ENCODE peak calls at places on chromosomes 1 and 21, in eight cellular contexts. One of them, this sample, is unnamed.

GRCh38 chr21:39006653-39007417 is 176.4 kb downstream of the PSMG1 start:
- DNase-seq in brain pericyte: peak
- DNase-seq in activated T-helper 9 cell treated with anti-CD3 and anti-CD28 coated beads, Interleukin-2, amount 50 U/mL, for 16 hours: no peak
- DNase-seq in brain microvascular endothelial cell: no peak
- DNase-seq in H7: peak
- DNase-seq in stimulated activated CD8-positive, alpha-beta memory T cell treated with anti-CD3 and anti-CD28 coated beads, Interleukin-4, amount 100 ng/mL, for 1 hour: no peak
- DNase-seq in NCI-H510A treated with DMSO at 0.1 percent for 48 hours: no peak
- DNase-seq in CD4-positive, CD25-positive, alpha-beta regulatory T cell: no peak
- DNase-seq in this sample: peak

GRCh38 chr21:28770867-28771661 is 221.6 kb downstream of the LTN1 start:
- DNase-seq in brain pericyte: no peak
- DNase-seq in activated T-helper 9 cell treated with anti-CD3 and anti-CD28 coated beads, Interleukin-2, amount 50 U/mL, for 16 hours: no peak
- DNase-seq in brain microvascular endothelial cell: no peak
- DNase-seq in H7: no peak
- DNase-seq in stimulated activated CD8-positive, alpha-beta memory T cell treated with anti-CD3 and anti-CD28 coated beads, Interleukin-4, amount 100 ng/mL, for 1 hour: no peak
- DNase-seq in NCI-H510A treated with DMSO at 0.1 percent for 48 hours: no peak
- DNase-seq in CD4-positive, CD25-positive, alpha-beta regulatory T cell: no peak
- DNase-seq in this sample: no peak

GRCh38 chr1:85628791-85629531 is 48.4 kb downstream of the CCN1 start:
- DNase-seq in brain pericyte: peak
- DNase-seq in activated T-helper 9 cell treated with anti-CD3 and anti-CD28 coated beads, Interleukin-2, amount 50 U/mL, for 16 hours: no peak
- DNase-seq in brain microvascular endothelial cell: peak
- DNase-seq in H7: peak
- DNase-seq in stimulated activated CD8-positive, alpha-beta memory T cell treated with anti-CD3 and anti-CD28 coated beads, Interleukin-4, amount 100 ng/mL, for 1 hour: no peak
- DNase-seq in NCI-H510A treated with DMSO at 0.1 percent for 48 hours: peak
- DNase-seq in CD4-positive, CD25-positive, alpha-beta regulatory T cell: no peak
- DNase-seq in this sample: peak

GRCh38 chr1:233326995-233327937 is at the start of gene MAP3K21:
- DNase-seq in brain pericyte: no peak
- DNase-seq in activated T-helper 9 cell treated with anti-CD3 and anti-CD28 coated beads, Interleukin-2, amount 50 U/mL, for 16 hours: peak
- DNase-seq in brain microvascular endothelial cell: no peak
- DNase-seq in H7: peak
- DNase-seq in stimulated activated CD8-positive, alpha-beta memory T cell treated with anti-CD3 and anti-CD28 coated beads, Interleukin-4, amount 100 ng/mL, for 1 hour: peak
- DNase-seq in NCI-H510A treated with DMSO at 0.1 percent for 48 hours: peak
- DNase-seq in CD4-positive, CD25-positive, alpha-beta regulatory T cell: peak
- DNase-seq in this sample: no peak

GRCh38 chr1:102896286-102896685 is 212.0 kb downstream of the COL11A1 start:
- DNase-seq in brain pericyte: no peak
- DNase-seq in activated T-helper 9 cell treated with anti-CD3 and anti-CD28 coated beads, Interleukin-2, amount 50 U/mL, for 16 hours: no peak
- DNase-seq in brain microvascular endothelial cell: no peak
- DNase-seq in H7: no peak
- DNase-seq in stimulated activated CD8-positive, alpha-beta memory T cell treated with anti-CD3 and anti-CD28 coated beads, Interleukin-4, amount 100 ng/mL, for 1 hour: no peak
- DNase-seq in NCI-H510A treated with DMSO at 0.1 percent for 48 hours: no peak
- DNase-seq in CD4-positive, CD25-positive, alpha-beta regulatory T cell: no peak
- DNase-seq in this sample: no peak

GRCh38 chr1:212609701-212610574 is 1.4 kb downstream of the ATF3 start:
- DNase-seq in brain pericyte: no peak
- DNase-seq in activated T-helper 9 cell treated with anti-CD3 and anti-CD28 coated beads, Interleukin-2, amount 50 U/mL, for 16 hours: no peak
- DNase-seq in brain microvascular endothelial cell: no peak
- DNase-seq in H7: no peak
- DNase-seq in stimulated activated CD8-positive, alpha-beta memory T cell treated with anti-CD3 and anti-CD28 coated beads, Interleukin-4, amount 100 ng/mL, for 1 hour: no peak
- DNase-seq in NCI-H510A treated with DMSO at 0.1 percent for 48 hours: peak
- DNase-seq in CD4-positive, CD25-positive, alpha-beta regulatory T cell: peak
- DNase-seq in this sample: no peak

GRCh38 chr1:118459871-118460270 is 274.8 kb upstream of the SPAG17 start:
- DNase-seq in brain pericyte: no peak
- DNase-seq in activated T-helper 9 cell treated with anti-CD3 and anti-CD28 coated beads, Interleukin-2, amount 50 U/mL, for 16 hours: no peak
- DNase-seq in brain microvascular endothelial cell: no peak
- DNase-seq in H7: no peak
- DNase-seq in stimulated activated CD8-positive, alpha-beta memory T cell treated with anti-CD3 and anti-CD28 coated beads, Interleukin-4, amount 100 ng/mL, for 1 hour: no peak
- DNase-seq in NCI-H510A treated with DMSO at 0.1 percent for 48 hours: no peak
- DNase-seq in CD4-positive, CD25-positive, alpha-beta regulatory T cell: no peak
- DNase-seq in this sample: no peak

GRCh38 chr1:193919827-193920226 is 733.4 kb upstream of the B3GALT2 start:
- DNase-seq in brain pericyte: no peak
- DNase-seq in activated T-helper 9 cell treated with anti-CD3 and anti-CD28 coated beads, Interleukin-2, amount 50 U/mL, for 16 hours: no peak
- DNase-seq in brain microvascular endothelial cell: peak
- DNase-seq in H7: no peak
- DNase-seq in stimulated activated CD8-positive, alpha-beta memory T cell treated with anti-CD3 and anti-CD28 coated beads, Interleukin-4, amount 100 ng/mL, for 1 hour: no peak
- DNase-seq in NCI-H510A treated with DMSO at 0.1 percent for 48 hours: no peak
- DNase-seq in CD4-positive, CD25-positive, alpha-beta regulatory T cell: no peak
- DNase-seq in this sample: no peak

GRCh38 chr21:45642122-45642813 is 1.3 kb upstream of the PCBP3 start:
- DNase-seq in brain pericyte: no peak
- DNase-seq in activated T-helper 9 cell treated with anti-CD3 and anti-CD28 coated beads, Interleukin-2, amount 50 U/mL, for 16 hours: no peak
- DNase-seq in brain microvascular endothelial cell: no peak
- DNase-seq in H7: peak
- DNase-seq in stimulated activated CD8-positive, alpha-beta memory T cell treated with anti-CD3 and anti-CD28 coated beads, Interleukin-4, amount 100 ng/mL, for 1 hour: no peak
- DNase-seq in NCI-H510A treated with DMSO at 0.1 percent for 48 hours: no peak
- DNase-seq in CD4-positive, CD25-positive, alpha-beta regulatory T cell: no peak
- DNase-seq in this sample: no peak

GRCh38 chr1:46466477-46467182 is 23.0 kb upstream of the DMBX1 start:
- DNase-seq in brain pericyte: no peak
- DNase-seq in activated T-helper 9 cell treated with anti-CD3 and anti-CD28 coated beads, Interleukin-2, amount 50 U/mL, for 16 hours: no peak
- DNase-seq in brain microvascular endothelial cell: no peak
- DNase-seq in H7: peak
- DNase-seq in stimulated activated CD8-positive, alpha-beta memory T cell treated with anti-CD3 and anti-CD28 coated beads, Interleukin-4, amount 100 ng/mL, for 1 hour: no peak
- DNase-seq in NCI-H510A treated with DMSO at 0.1 percent for 48 hours: peak
- DNase-seq in CD4-positive, CD25-positive, alpha-beta regulatory T cell: no peak
- DNase-seq in this sample: no peak

GRCh38 chr1:160309183-160309535 is 24.2 kb upstream of the PEX19 start:
- DNase-seq in brain pericyte: no peak
- DNase-seq in activated T-helper 9 cell treated with anti-CD3 and anti-CD28 coated beads, Interleukin-2, amount 50 U/mL, for 16 hours: no peak
- DNase-seq in brain microvascular endothelial cell: peak
- DNase-seq in H7: no peak
- DNase-seq in stimulated activated CD8-positive, alpha-beta memory T cell treated with anti-CD3 and anti-CD28 coated beads, Interleukin-4, amount 100 ng/mL, for 1 hour: no peak
- DNase-seq in NCI-H510A treated with DMSO at 0.1 percent for 48 hours: no peak
- DNase-seq in CD4-positive, CD25-positive, alpha-beta regulatory T cell: no peak
- DNase-seq in this sample: no peak

GRCh38 chr1:167926486-167926997 is 9.9 kb upstream of the DCAF6 start:
- DNase-seq in brain pericyte: no peak
- DNase-seq in activated T-helper 9 cell treated with anti-CD3 and anti-CD28 coated beads, Interleukin-2, amount 50 U/mL, for 16 hours: no peak
- DNase-seq in brain microvascular endothelial cell: no peak
- DNase-seq in H7: peak
- DNase-seq in stimulated activated CD8-positive, alpha-beta memory T cell treated with anti-CD3 and anti-CD28 coated beads, Interleukin-4, amount 100 ng/mL, for 1 hour: no peak
- DNase-seq in NCI-H510A treated with DMSO at 0.1 percent for 48 hours: peak
- DNase-seq in CD4-positive, CD25-positive, alpha-beta regulatory T cell: no peak
- DNase-seq in this sample: no peak

GRCh38 chr1:43492816-43493215 is 37.9 kb upstream of the PTPRF start:
- DNase-seq in brain pericyte: no peak
- DNase-seq in activated T-helper 9 cell treated with anti-CD3 and anti-CD28 coated beads, Interleukin-2, amount 50 U/mL, for 16 hours: no peak
- DNase-seq in brain microvascular endothelial cell: no peak
- DNase-seq in H7: no peak
- DNase-seq in stimulated activated CD8-positive, alpha-beta memory T cell treated with anti-CD3 and anti-CD28 coated beads, Interleukin-4, amount 100 ng/mL, for 1 hour: no peak
- DNase-seq in NCI-H510A treated with DMSO at 0.1 percent for 48 hours: no peak
- DNase-seq in CD4-positive, CD25-positive, alpha-beta regulatory T cell: no peak
- DNase-seq in this sample: no peak

GRCh38 chr1:203521071-203521794 is 27.3 kb downstream of the OPTC start:
- DNase-seq in brain pericyte: no peak
- DNase-seq in activated T-helper 9 cell treated with anti-CD3 and anti-CD28 coated beads, Interleukin-2, amount 50 U/mL, for 16 hours: no peak
- DNase-seq in brain microvascular endothelial cell: no peak
- DNase-seq in H7: no peak
- DNase-seq in stimulated activated CD8-positive, alpha-beta memory T cell treated with anti-CD3 and anti-CD28 coated beads, Interleukin-4, amount 100 ng/mL, for 1 hour: no peak
- DNase-seq in NCI-H510A treated with DMSO at 0.1 percent for 48 hours: no peak
- DNase-seq in CD4-positive, CD25-positive, alpha-beta regulatory T cell: no peak
- DNase-seq in this sample: no peak

GRCh38 chr1:226816585-226816984 is 53.8 kb upstream of the PSEN2 start:
- DNase-seq in brain pericyte: no peak
- DNase-seq in activated T-helper 9 cell treated with anti-CD3 and anti-CD28 coated beads, Interleukin-2, amount 50 U/mL, for 16 hours: no peak
- DNase-seq in brain microvascular endothelial cell: peak
- DNase-seq in H7: no peak
- DNase-seq in stimulated activated CD8-positive, alpha-beta memory T cell treated with anti-CD3 and anti-CD28 coated beads, Interleukin-4, amount 100 ng/mL, for 1 hour: no peak
- DNase-seq in NCI-H510A treated with DMSO at 0.1 percent for 48 hours: no peak
- DNase-seq in CD4-positive, CD25-positive, alpha-beta regulatory T cell: no peak
- DNase-seq in this sample: no peak

GRCh38 chr1:167774710-167775109 is 52.9 kb downstream of the MPZL1 start:
- DNase-seq in brain pericyte: no peak
- DNase-seq in activated T-helper 9 cell treated with anti-CD3 and anti-CD28 coated beads, Interleukin-2, amount 50 U/mL, for 16 hours: no peak
- DNase-seq in brain microvascular endothelial cell: no peak
- DNase-seq in H7: no peak
- DNase-seq in stimulated activated CD8-positive, alpha-beta memory T cell treated with anti-CD3 and anti-CD28 coated beads, Interleukin-4, amount 100 ng/mL, for 1 hour: no peak
- DNase-seq in NCI-H510A treated with DMSO at 0.1 percent for 48 hours: no peak
- DNase-seq in CD4-positive, CD25-positive, alpha-beta regulatory T cell: no peak
- DNase-seq in this sample: no peak

GRCh38 chr1:16095447-16095846 is 22.0 kb upstream of the FAM131C start:
- DNase-seq in brain pericyte: no peak
- DNase-seq in activated T-helper 9 cell treated with anti-CD3 and anti-CD28 coated beads, Interleukin-2, amount 50 U/mL, for 16 hours: no peak
- DNase-seq in brain microvascular endothelial cell: no peak
- DNase-seq in H7: peak
- DNase-seq in stimulated activated CD8-positive, alpha-beta memory T cell treated with anti-CD3 and anti-CD28 coated beads, Interleukin-4, amount 100 ng/mL, for 1 hour: no peak
- DNase-seq in NCI-H510A treated with DMSO at 0.1 percent for 48 hours: no peak
- DNase-seq in CD4-positive, CD25-positive, alpha-beta regulatory T cell: no peak
- DNase-seq in this sample: no peak

GRCh38 chr1:69312055-69312732 is 255.5 kb upstream of the LRRC7 start:
- DNase-seq in brain pericyte: no peak
- DNase-seq in activated T-helper 9 cell treated with anti-CD3 and anti-CD28 coated beads, Interleukin-2, amount 50 U/mL, for 16 hours: no peak
- DNase-seq in brain microvascular endothelial cell: no peak
- DNase-seq in H7: peak
- DNase-seq in stimulated activated CD8-positive, alpha-beta memory T cell treated with anti-CD3 and anti-CD28 coated beads, Interleukin-4, amount 100 ng/mL, for 1 hour: no peak
- DNase-seq in NCI-H510A treated with DMSO at 0.1 percent for 48 hours: no peak
- DNase-seq in CD4-positive, CD25-positive, alpha-beta regulatory T cell: no peak
- DNase-seq in this sample: no peak

GRCh38 chr1:111635324-111636009 is 15.9 kb downstream of the RAP1A start:
- DNase-seq in brain pericyte: no peak
- DNase-seq in activated T-helper 9 cell treated with anti-CD3 and anti-CD28 coated beads, Interleukin-2, amount 50 U/mL, for 16 hours: no peak
- DNase-seq in brain microvascular endothelial cell: no peak
- DNase-seq in H7: no peak
- DNase-seq in stimulated activated CD8-positive, alpha-beta memory T cell treated with anti-CD3 and anti-CD28 coated beads, Interleukin-4, amount 100 ng/mL, for 1 hour: no peak
- DNase-seq in NCI-H510A treated with DMSO at 0.1 percent for 48 hours: no peak
- DNase-seq in CD4-positive, CD25-positive, alpha-beta regulatory T cell: no peak
- DNase-seq in this sample: no peak

GRCh38 chr1:247829651-247830050 is 5.7 kb upstream of the OR14A16 start:
- DNase-seq in brain pericyte: no peak
- DNase-seq in activated T-helper 9 cell treated with anti-CD3 and anti-CD28 coated beads, Interleukin-2, amount 50 U/mL, for 16 hours: no peak
- DNase-seq in brain microvascular endothelial cell: no peak
- DNase-seq in H7: no peak
- DNase-seq in stimulated activated CD8-positive, alpha-beta memory T cell treated with anti-CD3 and anti-CD28 coated beads, Interleukin-4, amount 100 ng/mL, for 1 hour: no peak
- DNase-seq in NCI-H510A treated with DMSO at 0.1 percent for 48 hours: no peak
- DNase-seq in CD4-positive, CD25-positive, alpha-beta regulatory T cell: no peak
- DNase-seq in this sample: no peak

GRCh38 chr21:25569084-25569483 is 38.2 kb downstream of the MRPL39 start:
- DNase-seq in brain pericyte: no peak
- DNase-seq in activated T-helper 9 cell treated with anti-CD3 and anti-CD28 coated beads, Interleukin-2, amount 50 U/mL, for 16 hours: no peak
- DNase-seq in brain microvascular endothelial cell: no peak
- DNase-seq in H7: no peak
- DNase-seq in stimulated activated CD8-positive, alpha-beta memory T cell treated with anti-CD3 and anti-CD28 coated beads, Interleukin-4, amount 100 ng/mL, for 1 hour: no peak
- DNase-seq in NCI-H510A treated with DMSO at 0.1 percent for 48 hours: no peak
- DNase-seq in CD4-positive, CD25-positive, alpha-beta regulatory T cell: no peak
- DNase-seq in this sample: no peak

GRCh38 chr1:67626495-67627235 is 58.3 kb upstream of the GADD45A start:
- DNase-seq in brain pericyte: peak
- DNase-seq in activated T-helper 9 cell treated with anti-CD3 and anti-CD28 coated beads, Interleukin-2, amount 50 U/mL, for 16 hours: no peak
- DNase-seq in brain microvascular endothelial cell: peak
- DNase-seq in H7: no peak
- DNase-seq in stimulated activated CD8-positive, alpha-beta memory T cell treated with anti-CD3 and anti-CD28 coated beads, Interleukin-4, amount 100 ng/mL, for 1 hour: no peak
- DNase-seq in NCI-H510A treated with DMSO at 0.1 percent for 48 hours: no peak
- DNase-seq in CD4-positive, CD25-positive, alpha-beta regulatory T cell: no peak
- DNase-seq in this sample: peak

GRCh38 chr1:16349847-16350406 is 2.4 kb downstream of the FBXO42 start:
- DNase-seq in brain pericyte: no peak
- DNase-seq in activated T-helper 9 cell treated with anti-CD3 and anti-CD28 coated beads, Interleukin-2, amount 50 U/mL, for 16 hours: no peak
- DNase-seq in brain microvascular endothelial cell: no peak
- DNase-seq in H7: no peak
- DNase-seq in stimulated activated CD8-positive, alpha-beta memory T cell treated with anti-CD3 and anti-CD28 coated beads, Interleukin-4, amount 100 ng/mL, for 1 hour: no peak
- DNase-seq in NCI-H510A treated with DMSO at 0.1 percent for 48 hours: no peak
- DNase-seq in CD4-positive, CD25-positive, alpha-beta regulatory T cell: no peak
- DNase-seq in this sample: no peak

GRCh38 chr1:181152892-181153633 is 64.6 kb downstream of the IER5 start:
- DNase-seq in brain pericyte: no peak
- DNase-seq in activated T-helper 9 cell treated with anti-CD3 and anti-CD28 coated beads, Interleukin-2, amount 50 U/mL, for 16 hours: no peak
- DNase-seq in brain microvascular endothelial cell: peak
- DNase-seq in H7: peak
- DNase-seq in stimulated activated CD8-positive, alpha-beta memory T cell treated with anti-CD3 and anti-CD28 coated beads, Interleukin-4, amount 100 ng/mL, for 1 hour: no peak
- DNase-seq in NCI-H510A treated with DMSO at 0.1 percent for 48 hours: no peak
- DNase-seq in CD4-positive, CD25-positive, alpha-beta regulatory T cell: no peak
- DNase-seq in this sample: no peak

GRCh38 chr1:115332813-115333608 is 5.0 kb downstream of the NGF start:
- DNase-seq in brain pericyte: no peak
- DNase-seq in activated T-helper 9 cell treated with anti-CD3 and anti-CD28 coated beads, Interleukin-2, amount 50 U/mL, for 16 hours: no peak
- DNase-seq in brain microvascular endothelial cell: no peak
- DNase-seq in H7: no peak
- DNase-seq in stimulated activated CD8-positive, alpha-beta memory T cell treated with anti-CD3 and anti-CD28 coated beads, Interleukin-4, amount 100 ng/mL, for 1 hour: no peak
- DNase-seq in NCI-H510A treated with DMSO at 0.1 percent for 48 hours: no peak
- DNase-seq in CD4-positive, CD25-positive, alpha-beta regulatory T cell: no peak
- DNase-seq in this sample: no peak

GRCh38 chr1:71650126-71650525 is 569.3 kb upstream of the ZRANB2 start:
- DNase-seq in brain pericyte: no peak
- DNase-seq in activated T-helper 9 cell treated with anti-CD3 and anti-CD28 coated beads, Interleukin-2, amount 50 U/mL, for 16 hours: no peak
- DNase-seq in brain microvascular endothelial cell: no peak
- DNase-seq in H7: no peak
- DNase-seq in stimulated activated CD8-positive, alpha-beta memory T cell treated with anti-CD3 and anti-CD28 coated beads, Interleukin-4, amount 100 ng/mL, for 1 hour: no peak
- DNase-seq in NCI-H510A treated with DMSO at 0.1 percent for 48 hours: no peak
- DNase-seq in CD4-positive, CD25-positive, alpha-beta regulatory T cell: no peak
- DNase-seq in this sample: no peak

GRCh38 chr1:178997428-178997827 is 28.3 kb upstream of the FAM20B start:
- DNase-seq in brain pericyte: no peak
- DNase-seq in activated T-helper 9 cell treated with anti-CD3 and anti-CD28 coated beads, Interleukin-2, amount 50 U/mL, for 16 hours: no peak
- DNase-seq in brain microvascular endothelial cell: no peak
- DNase-seq in H7: no peak
- DNase-seq in stimulated activated CD8-positive, alpha-beta memory T cell treated with anti-CD3 and anti-CD28 coated beads, Interleukin-4, amount 100 ng/mL, for 1 hour: no peak
- DNase-seq in NCI-H510A treated with DMSO at 0.1 percent for 48 hours: no peak
- DNase-seq in CD4-positive, CD25-positive, alpha-beta regulatory T cell: no peak
- DNase-seq in this sample: no peak

GRCh38 chr1:227938911-227939790 is 8.6 kb downstream of the WNT9A start:
- DNase-seq in brain pericyte: no peak
- DNase-seq in activated T-helper 9 cell treated with anti-CD3 and anti-CD28 coated beads, Interleukin-2, amount 50 U/mL, for 16 hours: no peak
- DNase-seq in brain microvascular endothelial cell: no peak
- DNase-seq in H7: peak
- DNase-seq in stimulated activated CD8-positive, alpha-beta memory T cell treated with anti-CD3 and anti-CD28 coated beads, Interleukin-4, amount 100 ng/mL, for 1 hour: no peak
- DNase-seq in NCI-H510A treated with DMSO at 0.1 percent for 48 hours: no peak
- DNase-seq in CD4-positive, CD25-positive, alpha-beta regulatory T cell: no peak
- DNase-seq in this sample: no peak

GRCh38 chr1:225476100-225476511 is 48.3 kb upstream of the LBR start:
- DNase-seq in brain pericyte: no peak
- DNase-seq in activated T-helper 9 cell treated with anti-CD3 and anti-CD28 coated beads, Interleukin-2, amount 50 U/mL, for 16 hours: no peak
- DNase-seq in brain microvascular endothelial cell: no peak
- DNase-seq in H7: no peak
- DNase-seq in stimulated activated CD8-positive, alpha-beta memory T cell treated with anti-CD3 and anti-CD28 coated beads, Interleukin-4, amount 100 ng/mL, for 1 hour: no peak
- DNase-seq in NCI-H510A treated with DMSO at 0.1 percent for 48 hours: no peak
- DNase-seq in CD4-positive, CD25-positive, alpha-beta regulatory T cell: no peak
- DNase-seq in this sample: no peak

GRCh38 chr1:29398431-29398830 is 162.1 kb downstream of the PTPRU start:
- DNase-seq in brain pericyte: no peak
- DNase-seq in activated T-helper 9 cell treated with anti-CD3 and anti-CD28 coated beads, Interleukin-2, amount 50 U/mL, for 16 hours: no peak
- DNase-seq in brain microvascular endothelial cell: no peak
- DNase-seq in H7: peak
- DNase-seq in stimulated activated CD8-positive, alpha-beta memory T cell treated with anti-CD3 and anti-CD28 coated beads, Interleukin-4, amount 100 ng/mL, for 1 hour: no peak
- DNase-seq in NCI-H510A treated with DMSO at 0.1 percent for 48 hours: no peak
- DNase-seq in CD4-positive, CD25-positive, alpha-beta regulatory T cell: no peak
- DNase-seq in this sample: no peak

GRCh38 chr1:26358411-26359384 is 4.8 kb upstream of the CRYBG2 start:
- DNase-seq in brain pericyte: no peak
- DNase-seq in activated T-helper 9 cell treated with anti-CD3 and anti-CD28 coated beads, Interleukin-2, amount 50 U/mL, for 16 hours: peak
- DNase-seq in brain microvascular endothelial cell: no peak
- DNase-seq in H7: peak
- DNase-seq in stimulated activated CD8-positive, alpha-beta memory T cell treated with anti-CD3 and anti-CD28 coated beads, Interleukin-4, amount 100 ng/mL, for 1 hour: no peak
- DNase-seq in NCI-H510A treated with DMSO at 0.1 percent for 48 hours: no peak
- DNase-seq in CD4-positive, CD25-positive, alpha-beta regulatory T cell: peak
- DNase-seq in this sample: no peak

GRCh38 chr1:16380868-16381267 is 13.8 kb downstream of the SZRD1 start:
- DNase-seq in brain pericyte: no peak
- DNase-seq in activated T-helper 9 cell treated with anti-CD3 and anti-CD28 coated beads, Interleukin-2, amount 50 U/mL, for 16 hours: no peak
- DNase-seq in brain microvascular endothelial cell: no peak
- DNase-seq in H7: no peak
- DNase-seq in stimulated activated CD8-positive, alpha-beta memory T cell treated with anti-CD3 and anti-CD28 coated beads, Interleukin-4, amount 100 ng/mL, for 1 hour: no peak
- DNase-seq in NCI-H510A treated with DMSO at 0.1 percent for 48 hours: no peak
- DNase-seq in CD4-positive, CD25-positive, alpha-beta regulatory T cell: no peak
- DNase-seq in this sample: no peak

GRCh38 chr1:221308534-221309511 is 429.6 kb downstream of the HLX start:
- DNase-seq in brain pericyte: no peak
- DNase-seq in activated T-helper 9 cell treated with anti-CD3 and anti-CD28 coated beads, Interleukin-2, amount 50 U/mL, for 16 hours: no peak
- DNase-seq in brain microvascular endothelial cell: no peak
- DNase-seq in H7: no peak
- DNase-seq in stimulated activated CD8-positive, alpha-beta memory T cell treated with anti-CD3 and anti-CD28 coated beads, Interleukin-4, amount 100 ng/mL, for 1 hour: no peak
- DNase-seq in NCI-H510A treated with DMSO at 0.1 percent for 48 hours: no peak
- DNase-seq in CD4-positive, CD25-positive, alpha-beta regulatory T cell: no peak
- DNase-seq in this sample: no peak

GRCh38 chr1:203129501-203130231 is 2.1 kb downstream of the ADORA1 start:
- DNase-seq in brain pericyte: no peak
- DNase-seq in activated T-helper 9 cell treated with anti-CD3 and anti-CD28 coated beads, Interleukin-2, amount 50 U/mL, for 16 hours: no peak
- DNase-seq in brain microvascular endothelial cell: no peak
- DNase-seq in H7: peak
- DNase-seq in stimulated activated CD8-positive, alpha-beta memory T cell treated with anti-CD3 and anti-CD28 coated beads, Interleukin-4, amount 100 ng/mL, for 1 hour: no peak
- DNase-seq in NCI-H510A treated with DMSO at 0.1 percent for 48 hours: no peak
- DNase-seq in CD4-positive, CD25-positive, alpha-beta regulatory T cell: no peak
- DNase-seq in this sample: no peak